ENCODE peak calls at places on chromosomes 16 and 17, in five cellular contexts. P is WTC11, C is GM12878, M is HepG2, Y is H1. I is an unnamed sample.

GRCh38 chr16:10368984-10369551 is 16.8 kb upstream of the ATF7IP2 start:
- DNase-seq in P (no peak), Y (no peak), M (peak; percentile 47), C (no peak), I (peak; percentile 14)

GRCh38 chr17:66290097-66290722 is 12.2 kb upstream of the PRKCA start:
- DNase-seq in P (no peak), C (no peak), M (peak; percentile 53), Y (no peak), I (no peak)

GRCh38 chr16:2156025-2156848 is 655 bp downstream of the TRAF7 start:
- DNase-seq in M (peak; percentile 39), Y (no peak), P (no peak), C (no peak), I (peak; percentile 30)

GRCh38 chr16:57781741-57782606 is 20.3 kb downstream of the KIFC3 start:
- DNase-seq in M (peak; percentile 94), Y (no peak), P (no peak), C (no peak), I (no peak)

GRCh38 chr17:2406903-2407790 is 6.3 kb upstream of the MNT start:
- DNase-seq in C (no peak), M (no peak), Y (no peak), P (no peak), I (peak; percentile 56)

GRCh38 chr17:1908699-1909309 is 79.0 kb downstream of the RPA1 start:
- DNase-seq in Y (no peak), P (peak; percentile 69), C (no peak), M (peak; percentile 72), I (peak; percentile 26)

GRCh38 chr17:2179615-2180295 is 123.8 kb downstream of the SMG6 start:
- DNase-seq in C (no peak), Y (no peak), P (no peak), M (no peak), I (no peak)

GRCh38 chr17:40025991-40026815 is 11.0 kb downstream of the CSF3 start:
- DNase-seq in M (no peak), C (no peak), Y (no peak), P (no peak), I (peak; percentile 10)

GRCh38 chr17:71327376-71328059 is 793.3 kb upstream of the SOX9 start:
- DNase-seq in C (no peak), M (no peak), Y (no peak), P (no peak), I (no peak)

GRCh38 chr17:77535435-77535834 is 394.7 kb downstream of the SEC14L1 start:
- DNase-seq in M (no peak), C (no peak), P (no peak), Y (no peak), I (no peak)

GRCh38 chr17:42275527-42276358 is 448 bp downstream of the STAT5B start:
- DNase-seq in P (peak; percentile 29), C (no peak), M (no peak), Y (no peak), I (peak; percentile 47)

GRCh38 chr16:54980821-54981220 is 50.2 kb downstream of the IRX5 start:
- DNase-seq in P (no peak), Y (no peak), M (no peak), C (no peak), I (no peak)

GRCh38 chr16:3171855-3172593 is 16.0 kb upstream of the OR1F1 start:
- DNase-seq in Y (no peak), C (no peak), P (peak; percentile 81), M (peak; percentile 67), I (peak; percentile 74)

GRCh38 chr17:76995352-76996105 is 127.3 kb downstream of the MGAT5B start:
- DNase-seq in P (peak; percentile 42), C (no peak), Y (peak; percentile 33), M (peak; percentile 88), I (no peak)

GRCh38 chr17:63066158-63066808 is 100.2 kb downstream of the TANC2 start:
- DNase-seq in M (no peak), C (no peak), Y (no peak), P (no peak), I (no peak)

GRCh38 chr17:44781553-44782348 is 23.0 kb downstream of the ADAM11 start:
- DNase-seq in P (peak; percentile 42), Y (no peak), M (no peak), C (no peak), I (no peak)

GRCh38 chr17:82241926-82242697 is 13.3 kb downstream of the SLC16A3 start:
- DNase-seq in Y (no peak), C (no peak), P (no peak), M (peak; percentile 52), I (peak; percentile 68)

GRCh38 chr17:79951361-79952264 is 84.1 kb downstream of the TBC1D16 start:
- DNase-seq in C (no peak), M (peak; percentile 47), P (no peak), Y (no peak), I (no peak)

GRCh38 chr17:29115906-29116651 is 64.1 kb downstream of the MYO18A start:
- DNase-seq in M (peak; percentile 36), C (no peak), Y (peak; percentile 70), P (peak; percentile 76), I (peak; percentile 79)

GRCh38 chr17:41939044-41939695 is 8.8 kb downstream of the ODAD4 start:
- DNase-seq in M (no peak), Y (no peak), P (no peak), C (no peak), I (no peak)

GRCh38 chr17:42198897-42199296 is 4.6 kb upstream of the GHDC start:
- DNase-seq in M (no peak), Y (no peak), C (no peak), P (no peak), I (no peak)

GRCh38 chr17:68020451-68020779 is 15.1 kb upstream of the KPNA2 start:
- DNase-seq in P (no peak), Y (no peak), M (peak; percentile 41), C (no peak), I (no peak)

GRCh38 chr16:82935781-82936180 is 309.0 kb downstream of the CDH13 start:
- DNase-seq in C (no peak), M (no peak), Y (no peak), P (no peak), I (no peak)

GRCh38 chr16:82936941-82937551 is 310.3 kb downstream of the CDH13 start:
- DNase-seq in M (no peak), Y (no peak), P (no peak), C (no peak), I (no peak)

GRCh38 chr16:82943371-82943770 is 316.6 kb downstream of the CDH13 start:
- DNase-seq in C (no peak), M (no peak), Y (no peak), P (no peak), I (no peak)

GRCh38 chr16:82938108-82938507 is 311.3 kb downstream of the CDH13 start:
- DNase-seq in P (no peak), Y (no peak), M (no peak), C (no peak), I (no peak)
- TF ChIP-seq ATF2 in P (no peak), Y (no peak), M (no peak), C (no peak), I (no peak)

DNA sequence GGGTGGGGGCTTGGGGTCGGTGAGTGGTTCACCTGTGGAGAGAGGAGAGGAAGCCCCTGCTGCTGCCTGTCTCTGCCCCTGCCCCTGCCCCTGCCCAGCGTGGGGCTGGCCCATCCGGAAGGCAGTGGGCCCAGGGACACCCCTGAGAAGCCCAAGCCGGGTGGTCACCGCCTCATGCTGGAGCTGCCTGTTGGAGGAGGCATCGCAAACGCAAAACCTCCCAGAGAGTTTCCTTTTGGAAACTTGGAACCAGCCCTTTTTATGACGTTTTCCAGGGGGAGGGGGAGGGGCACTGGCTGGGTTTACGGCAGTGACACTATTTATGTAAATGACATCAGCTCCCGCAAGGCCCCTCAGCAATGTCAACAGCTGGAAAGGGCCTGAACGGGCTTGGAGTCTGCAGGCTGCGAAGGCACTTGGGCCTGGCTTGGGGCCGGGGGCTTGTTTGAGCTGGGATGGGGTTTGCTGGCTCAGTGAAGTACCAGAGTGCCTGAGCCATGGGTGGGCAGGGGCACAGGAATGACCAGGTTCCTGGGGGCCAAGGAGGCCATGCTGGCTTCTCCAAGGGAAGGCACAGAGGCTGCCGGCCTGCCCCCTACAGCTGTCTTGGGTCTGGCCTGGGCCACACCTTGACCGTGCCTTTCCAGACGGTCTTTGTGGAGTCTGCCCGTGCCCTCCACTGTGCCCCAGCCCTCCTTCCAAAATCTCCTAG is 219.5 kb downstream of the NTN1 start:
- DNase-seq in C (no peak), P (peak; percentile 65), M (peak; percentile 35), Y (peak; percentile 25), I (peak; percentile 17)
- TF ChIP-seq ATF2 in C (no peak), P (no peak), M (no peak), Y (no peak), I (no peak)

GRCh38 chr16:4533490-4533889 is 5.1 kb downstream of the CDIP1 start:
- DNase-seq in Y (no peak), M (no peak), P (no peak), C (no peak), I (no peak)

GRCh38 chr16:4535627-4536108 is 2.9 kb downstream of the CDIP1 start:
- DNase-seq in P (no peak), Y (no peak), M (no peak), C (no peak), I (no peak)

GRCh38 chr16:4536391-4537106 is 2.0 kb downstream of the CDIP1 start:
- DNase-seq in Y (no peak), M (no peak), P (no peak), C (no peak), I (no peak)

GRCh38 chr16:4532238-4532637 is 6.3 kb downstream of the CDIP1 start:
- DNase-seq in P (no peak), M (no peak), C (no peak), Y (no peak), I (no peak)

GRCh38 chr16:4534151-4534790 is 4.3 kb downstream of the CDIP1 start:
- DNase-seq in Y (no peak), C (no peak), M (no peak), P (no peak), I (no peak)
- TF ChIP-seq ATF2 in Y (no peak), C (no peak), M (no peak), P (no peak), I (no peak)

DNA sequence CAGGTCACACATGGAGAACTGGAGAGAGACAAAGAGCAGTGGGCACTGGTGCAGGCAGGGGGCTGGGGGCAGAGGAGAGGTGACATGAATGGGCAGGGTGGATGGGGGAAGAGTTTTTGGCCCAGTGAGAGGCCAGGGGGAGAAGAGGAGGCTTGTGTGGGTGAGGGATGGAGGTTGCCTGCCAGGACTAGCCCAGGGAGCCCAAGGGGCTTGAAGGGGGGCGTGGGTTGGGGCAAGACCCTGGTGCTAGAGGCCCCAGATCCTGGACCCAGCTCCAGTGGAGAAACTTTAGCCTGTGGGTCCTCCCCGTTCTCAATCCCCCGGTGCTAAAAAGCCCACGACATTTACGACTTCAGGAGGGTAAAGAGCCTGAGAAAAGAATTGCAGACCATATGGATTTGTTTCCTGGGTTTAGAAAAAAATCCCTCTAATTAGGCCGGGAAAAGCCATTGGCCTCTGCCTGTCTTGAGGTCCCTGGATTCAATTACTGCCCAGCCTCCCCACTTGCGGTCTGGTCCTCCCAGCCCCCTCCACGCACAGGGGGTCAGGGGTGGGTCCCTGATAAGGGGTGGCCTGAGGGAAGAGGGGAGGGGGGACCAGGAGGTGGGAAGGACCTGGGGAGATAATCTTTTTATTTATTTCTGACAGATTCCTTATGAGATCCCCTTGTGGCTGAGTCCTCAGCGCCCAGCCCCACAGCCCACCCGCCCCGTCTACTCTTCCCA is 33.0 kb downstream of the NGFR start:
- DNase-seq in C (no peak), M (no peak), Y (no peak), P (peak; percentile 4), I (no peak)
- TF ChIP-seq ATF2 in C (no peak), M (no peak), Y (no peak), P (no peak), I (no peak)

DNA sequence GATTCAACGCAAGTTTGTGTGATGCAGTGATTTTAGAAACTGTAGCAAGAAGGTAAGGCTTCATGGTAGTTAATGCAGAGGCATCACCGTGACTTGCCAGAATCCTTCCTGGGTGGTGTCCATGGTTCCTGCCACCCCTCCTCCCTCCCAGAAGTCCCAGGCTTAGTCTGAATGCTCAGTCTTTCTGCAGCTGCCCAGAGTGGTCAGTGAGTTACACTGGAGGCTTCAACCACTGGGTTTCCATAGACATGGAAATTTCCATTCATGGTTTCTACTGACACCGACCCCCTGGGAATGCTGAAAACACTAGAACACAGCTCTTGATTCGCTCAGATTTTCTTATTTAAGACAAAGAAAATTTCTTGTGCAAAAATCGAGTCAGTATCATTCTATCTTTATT is 159.4 kb upstream of the HSBP1 start:
- DNase-seq in Y (no peak), C (no peak), M (no peak), P (no peak), I (no peak)
- TF ChIP-seq ATF2 in Y (no peak), C (no peak), M (no peak), P (no peak), I (no peak)

I was measured in K562.